ENCODE peak calls at places on chromosomes 3 and 15, in five cellular contexts. One of them, this sample, is unnamed.

GRCh38 chr15:64483749-64484148 is 23.4 kb downstream of the ZNF609 start:
- DNase-seq in GM10248: no peak
- DNase-seq in body of pancreas: no peak
- DNase-seq in sigmoid colon: no peak
- DNase-seq in fibroblast of the aortic adventitia: no peak
- DNase-seq in this sample: no peak

GRCh38 chr15:98878172-98878571 is 129.4 kb downstream of the PGPEP1L start:
- DNase-seq in GM10248: no peak
- DNase-seq in body of pancreas: no peak
- DNase-seq in sigmoid colon: no peak
- DNase-seq in fibroblast of the aortic adventitia: peak; percentile 65
- DNase-seq in this sample: no peak

GRCh38 chr3:10524799-10525301 is 19.5 kb upstream of the ATP2B2 start:
- DNase-seq in GM10248: no peak
- DNase-seq in body of pancreas: no peak
- DNase-seq in sigmoid colon: peak; percentile 33
- DNase-seq in fibroblast of the aortic adventitia: no peak
- DNase-seq in this sample: no peak

GRCh38 chr3:133853063-133853924 is 42.4 kb downstream of the RAB6B start:
- DNase-seq in GM10248: no peak
- DNase-seq in body of pancreas: no peak
- DNase-seq in sigmoid colon: no peak
- DNase-seq in fibroblast of the aortic adventitia: peak; percentile 15
- DNase-seq in this sample: no peak

GRCh38 chr15:27028836-27029482 is 58.0 kb downstream of the GABRG3 start:
- DNase-seq in GM10248: no peak
- DNase-seq in body of pancreas: no peak
- DNase-seq in sigmoid colon: no peak
- DNase-seq in fibroblast of the aortic adventitia: no peak
- DNase-seq in this sample: no peak

GRCh38 chr15:38699633-38700230 is 135.1 kb upstream of the RASGRP1 start:
- DNase-seq in GM10248: peak; percentile 60
- DNase-seq in body of pancreas: peak; percentile 83
- DNase-seq in sigmoid colon: no peak
- DNase-seq in fibroblast of the aortic adventitia: peak; percentile 71
- DNase-seq in this sample: peak; percentile 67

GRCh38 chr3:20181276-20181675 is 4.7 kb downstream of the SGO1 start:
- DNase-seq in GM10248: no peak
- DNase-seq in body of pancreas: no peak
- DNase-seq in sigmoid colon: no peak
- DNase-seq in fibroblast of the aortic adventitia: no peak
- DNase-seq in this sample: no peak

GRCh38 chr15:68054658-68055223 is 626 bp downstream of the PIAS1 start:
- DNase-seq in GM10248: no peak
- DNase-seq in body of pancreas: peak; percentile 52
- DNase-seq in sigmoid colon: peak; percentile 81
- DNase-seq in fibroblast of the aortic adventitia: no peak
- DNase-seq in this sample: peak; percentile 81

GRCh38 chr3:172312006-172312405 is 136.2 kb downstream of the GHSR start:
- DNase-seq in GM10248: no peak
- DNase-seq in body of pancreas: no peak
- DNase-seq in sigmoid colon: no peak
- DNase-seq in fibroblast of the aortic adventitia: peak; percentile 33
- DNase-seq in this sample: no peak

GRCh38 chr3:179896507-179896906 is 140.2 kb downstream of the PEX5L start:
- DNase-seq in GM10248: no peak
- DNase-seq in body of pancreas: no peak
- DNase-seq in sigmoid colon: no peak
- DNase-seq in fibroblast of the aortic adventitia: no peak
- DNase-seq in this sample: no peak

GRCh38 chr15:66580643-66581042 is 14.8 kb upstream of the LCTL start:
- DNase-seq in GM10248: no peak
- DNase-seq in body of pancreas: no peak
- DNase-seq in sigmoid colon: no peak
- DNase-seq in fibroblast of the aortic adventitia: peak; percentile 64
- DNase-seq in this sample: no peak

GRCh38 chr3:35800960-35801459 is 161.7 kb downstream of the ARPP21 start:
- DNase-seq in GM10248: no peak
- DNase-seq in body of pancreas: no peak
- DNase-seq in sigmoid colon: no peak
- DNase-seq in fibroblast of the aortic adventitia: no peak
- DNase-seq in this sample: no peak

GRCh38 chr3:140794507-140794906 is 116.6 kb downstream of the TRIM42 start:
- DNase-seq in GM10248: no peak
- DNase-seq in body of pancreas: no peak
- DNase-seq in sigmoid colon: no peak
- DNase-seq in fibroblast of the aortic adventitia: no peak
- DNase-seq in this sample: no peak

GRCh38 chr3:42823351-42823750 is 14.1 kb downstream of the ACKR2 start:
- DNase-seq in GM10248: no peak
- DNase-seq in body of pancreas: no peak
- DNase-seq in sigmoid colon: no peak
- DNase-seq in fibroblast of the aortic adventitia: peak; percentile 19
- DNase-seq in this sample: no peak

GRCh38 chr3:197337214-197337613 is 38.8 kb upstream of the DLG1 start:
- DNase-seq in GM10248: no peak
- DNase-seq in body of pancreas: no peak
- DNase-seq in sigmoid colon: no peak
- DNase-seq in fibroblast of the aortic adventitia: no peak
- DNase-seq in this sample: no peak

GRCh38 chr15:37019479-37020433 is 80.6 kb downstream of the MEIS2 start:
- DNase-seq in GM10248: no peak
- DNase-seq in body of pancreas: peak; percentile 63
- DNase-seq in sigmoid colon: no peak
- DNase-seq in fibroblast of the aortic adventitia: peak; percentile 64
- DNase-seq in this sample: no peak

GRCh38 chr15:83248944-83249343 is 35.5 kb downstream of the BNC1 start:
- DNase-seq in GM10248: no peak
- DNase-seq in body of pancreas: no peak
- DNase-seq in sigmoid colon: no peak
- DNase-seq in fibroblast of the aortic adventitia: no peak
- DNase-seq in this sample: no peak

GRCh38 chr3:11140054-11140712 is 14.1 kb upstream of the HRH1 start:
- DNase-seq in GM10248: peak; percentile 56
- DNase-seq in body of pancreas: no peak
- DNase-seq in sigmoid colon: no peak
- DNase-seq in fibroblast of the aortic adventitia: peak; percentile 89
- DNase-seq in this sample: no peak

GRCh38 chr15:67164401-67164791 is 90.1 kb downstream of the AAGAB start:
- DNase-seq in GM10248: no peak
- DNase-seq in body of pancreas: no peak
- DNase-seq in sigmoid colon: no peak
- DNase-seq in fibroblast of the aortic adventitia: peak; percentile 49
- DNase-seq in this sample: no peak

GRCh38 chr3:177300039-177300833 is 103.0 kb upstream of the TBL1XR1 start:
- DNase-seq in GM10248: no peak
- DNase-seq in body of pancreas: peak; percentile 36
- DNase-seq in sigmoid colon: no peak
- DNase-seq in fibroblast of the aortic adventitia: peak; percentile 89
- DNase-seq in this sample: no peak

GRCh38 chr15:38941399-38941953 is 376.9 kb upstream of the RASGRP1 start:
- DNase-seq in GM10248: no peak
- DNase-seq in body of pancreas: no peak
- DNase-seq in sigmoid colon: no peak
- DNase-seq in fibroblast of the aortic adventitia: no peak
- DNase-seq in this sample: no peak

GRCh38 chr3:30289324-30289723 is 317.1 kb upstream of the TGFBR2 start:
- DNase-seq in GM10248: no peak
- DNase-seq in body of pancreas: no peak
- DNase-seq in sigmoid colon: no peak
- DNase-seq in fibroblast of the aortic adventitia: peak; percentile 40
- DNase-seq in this sample: no peak

GRCh38 chr15:60798821-60799220 is 319.9 kb upstream of the ICE2 start:
- DNase-seq in GM10248: peak; percentile 48
- DNase-seq in body of pancreas: no peak
- DNase-seq in sigmoid colon: no peak
- DNase-seq in fibroblast of the aortic adventitia: peak; percentile 72
- DNase-seq in this sample: no peak

GRCh38 chr15:50893976-50894375 is 14.5 kb upstream of the AP4E1 start:
- DNase-seq in GM10248: no peak
- DNase-seq in body of pancreas: no peak
- DNase-seq in sigmoid colon: no peak
- DNase-seq in fibroblast of the aortic adventitia: no peak
- DNase-seq in this sample: no peak

GRCh38 chr3:9028134-9028533 is 64.9 kb upstream of the RAD18 start:
- DNase-seq in GM10248: no peak
- DNase-seq in body of pancreas: peak; percentile 92
- DNase-seq in sigmoid colon: peak; percentile 95
- DNase-seq in fibroblast of the aortic adventitia: peak; percentile 79
- DNase-seq in this sample: no peak

GRCh38 chr15:68776477-68777270 is 44.0 kb downstream of the ANP32A start:
- DNase-seq in GM10248: no peak
- DNase-seq in body of pancreas: no peak
- DNase-seq in sigmoid colon: no peak
- DNase-seq in fibroblast of the aortic adventitia: no peak
- DNase-seq in this sample: no peak

GRCh38 chr15:71294636-71295241 is 179.5 kb downstream of the THSD4 start:
- DNase-seq in GM10248: no peak
- DNase-seq in body of pancreas: peak; percentile 17
- DNase-seq in sigmoid colon: no peak
- DNase-seq in fibroblast of the aortic adventitia: peak; percentile 97
- DNase-seq in this sample: peak; percentile 9

GRCh38 chr15:65869954-65870871 is 922 bp downstream of the RAB11A start:
- DNase-seq in GM10248: no peak
- DNase-seq in body of pancreas: peak; percentile 50
- DNase-seq in sigmoid colon: peak; percentile 68
- DNase-seq in fibroblast of the aortic adventitia: peak; percentile 40
- DNase-seq in this sample: peak; percentile 54

GRCh38 chr3:143348486-143349327 is 229.1 kb downstream of the CHST2 start:
- DNase-seq in GM10248: peak; percentile 13
- DNase-seq in body of pancreas: no peak
- DNase-seq in sigmoid colon: no peak
- DNase-seq in fibroblast of the aortic adventitia: no peak
- DNase-seq in this sample: no peak

GRCh38 chr15:68781766-68782588 is 38.7 kb downstream of the ANP32A start:
- DNase-seq in GM10248: no peak
- DNase-seq in body of pancreas: no peak
- DNase-seq in sigmoid colon: no peak
- DNase-seq in fibroblast of the aortic adventitia: no peak
- DNase-seq in this sample: peak; percentile 65

GRCh38 chr3:13608969-13609725 is 60.2 kb downstream of the FBLN2 start:
- DNase-seq in GM10248: no peak
- DNase-seq in body of pancreas: no peak
- DNase-seq in sigmoid colon: peak; percentile 52
- DNase-seq in fibroblast of the aortic adventitia: no peak
- DNase-seq in this sample: no peak

DNA sequence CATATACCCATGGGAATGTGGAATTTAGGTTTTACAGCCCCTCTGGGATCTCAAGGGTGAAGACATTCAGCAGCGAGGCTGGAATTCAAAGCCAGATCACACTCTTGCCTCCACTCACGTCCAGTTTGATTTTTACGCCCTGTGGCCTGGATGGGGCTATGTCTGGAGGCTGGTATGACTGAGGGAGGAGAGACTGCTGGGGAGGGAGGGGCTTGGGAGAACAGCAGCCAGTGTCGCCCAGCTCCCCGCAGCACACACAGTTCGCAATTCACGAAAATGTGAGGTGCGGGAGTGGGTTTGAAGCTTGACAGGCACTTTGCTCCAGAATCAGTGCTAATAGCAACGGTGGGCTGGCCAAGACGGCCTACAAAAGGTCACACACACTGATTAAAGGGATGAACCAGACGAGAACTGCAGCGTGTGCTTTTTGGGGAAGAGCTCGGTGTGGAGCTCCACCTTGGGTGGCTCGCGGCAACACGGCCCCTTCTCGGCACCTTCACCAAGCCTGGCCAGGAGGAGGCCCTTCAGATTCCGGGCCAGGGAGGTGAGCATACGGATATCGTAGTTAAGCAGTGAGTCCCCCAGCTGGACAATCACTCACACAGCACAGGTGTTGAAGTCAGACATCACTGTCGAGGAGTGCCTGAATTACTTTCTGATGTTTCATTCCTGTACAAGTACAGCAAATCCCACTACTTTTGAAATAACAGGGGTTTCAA is 16.4 kb downstream of the EHD4 start:
- DNase-seq in GM10248: no peak
- DNase-seq in body of pancreas: peak; percentile 79
- DNase-seq in sigmoid colon: no peak
- DNase-seq in fibroblast of the aortic adventitia: no peak
- DNase-seq in this sample: no peak
- TF ChIP-seq CTCF in GM10248: peak; percentile 1
- TF ChIP-seq CTCF in body of pancreas: peak; percentile 59
- TF ChIP-seq CTCF in sigmoid colon: no peak
- TF ChIP-seq CTCF in fibroblast of the aortic adventitia: no peak
- TF ChIP-seq CTCF in this sample: no peak

DNA sequence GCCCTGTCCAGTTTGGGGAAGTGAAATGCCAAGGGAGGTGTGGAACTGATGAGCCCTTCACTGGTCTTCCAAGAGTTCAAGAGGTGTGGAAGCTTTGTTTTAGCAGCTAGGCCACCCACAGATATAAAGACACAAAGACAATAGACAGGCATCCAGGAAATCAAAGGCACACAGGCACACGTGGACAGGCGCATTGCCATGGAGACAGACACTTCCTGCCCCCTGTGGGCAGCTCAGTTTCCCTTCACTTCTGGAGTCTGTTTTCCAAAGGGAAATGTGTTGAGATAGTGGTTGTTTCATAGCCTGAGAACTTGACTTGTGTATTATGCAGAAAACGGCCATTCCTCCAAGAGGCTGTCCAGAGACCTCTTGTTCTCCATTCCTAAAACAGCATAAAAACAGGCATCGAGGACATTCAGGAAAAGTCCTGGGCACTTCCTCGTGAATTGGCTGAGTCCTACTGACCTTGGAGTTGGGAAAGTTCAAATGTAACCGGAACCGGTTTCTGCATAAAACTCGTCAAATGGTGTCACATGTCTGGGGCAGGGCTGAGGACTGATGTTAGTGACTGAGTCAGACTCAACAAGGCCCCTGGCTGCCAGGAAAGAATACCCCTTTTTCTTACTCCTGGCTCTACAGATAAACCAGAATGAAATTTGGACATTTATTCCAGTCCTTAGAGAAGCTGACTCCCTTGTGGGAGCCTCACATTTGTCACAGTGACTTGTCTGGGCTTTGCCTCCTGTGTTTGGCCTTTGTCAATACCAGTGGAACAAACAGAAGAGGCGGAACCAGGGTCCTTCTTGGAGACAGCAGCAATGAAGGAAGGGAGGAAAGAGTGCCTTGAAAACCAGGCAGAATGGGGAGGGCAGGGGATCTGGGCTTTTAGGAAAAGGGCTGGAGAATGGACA is 1.3 kb downstream of the ALPK3 start:
- DNase-seq in GM10248: no peak
- DNase-seq in body of pancreas: peak; percentile 72
- DNase-seq in sigmoid colon: no peak
- DNase-seq in fibroblast of the aortic adventitia: peak; percentile 22
- DNase-seq in this sample: peak; percentile 66
- TF ChIP-seq CTCF in GM10248: no peak
- TF ChIP-seq CTCF in body of pancreas: no peak
- TF ChIP-seq CTCF in sigmoid colon: no peak
- TF ChIP-seq CTCF in fibroblast of the aortic adventitia: peak; percentile 7
- TF ChIP-seq CTCF in this sample: no peak

GRCh38 chr3:112654979-112655378 is 14.0 kb upstream of the CCDC80 start:
- DNase-seq in GM10248: no peak
- DNase-seq in body of pancreas: no peak
- DNase-seq in sigmoid colon: no peak
- DNase-seq in fibroblast of the aortic adventitia: no peak
- DNase-seq in this sample: no peak
- TF ChIP-seq CTCF in GM10248: no peak
- TF ChIP-seq CTCF in body of pancreas: no peak
- TF ChIP-seq CTCF in sigmoid colon: no peak
- TF ChIP-seq CTCF in fibroblast of the aortic adventitia: peak; percentile 26
- TF ChIP-seq CTCF in this sample: peak; percentile 40

GRCh38 chr3:53051929-53052328 is 6.1 kb upstream of the SFMBT1 start:
- DNase-seq in GM10248: no peak
- DNase-seq in body of pancreas: peak; percentile 82
- DNase-seq in sigmoid colon: no peak
- DNase-seq in fibroblast of the aortic adventitia: no peak
- DNase-seq in this sample: no peak

GRCh38 chr3:53056442-53056841 is 10.6 kb upstream of the SFMBT1 start:
- DNase-seq in GM10248: no peak
- DNase-seq in body of pancreas: no peak
- DNase-seq in sigmoid colon: peak; percentile 21
- DNase-seq in fibroblast of the aortic adventitia: no peak
- DNase-seq in this sample: peak; percentile 23
- TF ChIP-seq CTCF in GM10248: peak; percentile 13
- TF ChIP-seq CTCF in body of pancreas: no peak
- TF ChIP-seq CTCF in sigmoid colon: no peak
- TF ChIP-seq CTCF in fibroblast of the aortic adventitia: peak; percentile 32
- TF ChIP-seq CTCF in this sample: no peak

This sample was measured in endothelial cell.